ENCODE peak calls at places on chromosomes 4 and X, in eight cellular contexts. One of them, this sample, is unnamed. For H3K9me3, the result is how much of the 10 kb centered on the place peaks cover.

GRCh38 chr4:145071560-145071959 is 26.4 kb downstream of the ANAPC10 start:
- DNase-seq in SK-N-SH: no peak
- DNase-seq in OCI-LY7: no peak
- DNase-seq in CD8-positive, alpha-beta T cell: no peak
- DNase-seq in fibroblast of lung: no peak
- DNase-seq in heart right ventricle: no peak
- DNase-seq in right lobe of liver: no peak
- DNase-seq in A549: no peak
- DNase-seq in this sample: no peak

GRCh38 chr4:6105311-6105911 is 87.2 kb upstream of the C4orf50 start:
- DNase-seq in SK-N-SH: no peak
- DNase-seq in OCI-LY7: no peak
- DNase-seq in CD8-positive, alpha-beta T cell: no peak
- DNase-seq in fibroblast of lung: no peak
- DNase-seq in heart right ventricle: no peak
- DNase-seq in right lobe of liver: no peak
- DNase-seq in A549: no peak
- DNase-seq in this sample: no peak

GRCh38 chrX:139560221-139560620 is 29.7 kb downstream of the F9 start:
- DNase-seq in SK-N-SH: no peak
- DNase-seq in OCI-LY7: no peak
- DNase-seq in CD8-positive, alpha-beta T cell: no peak
- DNase-seq in fibroblast of lung: no peak
- DNase-seq in heart right ventricle: no peak
- DNase-seq in right lobe of liver: no peak
- DNase-seq in A549: no peak
- DNase-seq in this sample: no peak

GRCh38 chr4:2800691-2801596 is 8.1 kb downstream of the SH3BP2 start:
- DNase-seq in SK-N-SH: peak
- DNase-seq in OCI-LY7: no peak
- DNase-seq in CD8-positive, alpha-beta T cell: no peak
- DNase-seq in fibroblast of lung: peak
- DNase-seq in heart right ventricle: peak
- DNase-seq in right lobe of liver: peak
- DNase-seq in A549: no peak
- DNase-seq in this sample: peak

GRCh38 chrX:13197961-13198761 is 121.7 kb downstream of the ATXN3L start:
- DNase-seq in SK-N-SH: peak
- DNase-seq in OCI-LY7: no peak
- DNase-seq in CD8-positive, alpha-beta T cell: no peak
- DNase-seq in fibroblast of lung: no peak
- DNase-seq in heart right ventricle: no peak
- DNase-seq in right lobe of liver: no peak
- DNase-seq in A549: no peak
- DNase-seq in this sample: no peak

GRCh38 chr4:150418757-150419410 is 163.1 kb upstream of the MAB21L2 start:
- DNase-seq in SK-N-SH: no peak
- DNase-seq in OCI-LY7: no peak
- DNase-seq in CD8-positive, alpha-beta T cell: no peak
- DNase-seq in fibroblast of lung: no peak
- DNase-seq in heart right ventricle: no peak
- DNase-seq in right lobe of liver: no peak
- DNase-seq in A549: no peak
- DNase-seq in this sample: no peak

GRCh38 chr4:183289688-183290087 is 30.4 kb downstream of the CLDN22 start:
- DNase-seq in SK-N-SH: peak
- DNase-seq in OCI-LY7: peak
- DNase-seq in CD8-positive, alpha-beta T cell: no peak
- DNase-seq in fibroblast of lung: no peak
- DNase-seq in heart right ventricle: no peak
- DNase-seq in right lobe of liver: no peak
- DNase-seq in A549: peak
- DNase-seq in this sample: no peak

GRCh38 chrX:130155564-130155963 is 10.1 kb downstream of the AIFM1 start:
- DNase-seq in SK-N-SH: no peak
- DNase-seq in OCI-LY7: no peak
- DNase-seq in CD8-positive, alpha-beta T cell: no peak
- DNase-seq in fibroblast of lung: no peak
- DNase-seq in heart right ventricle: no peak
- DNase-seq in right lobe of liver: no peak
- DNase-seq in A549: no peak
- DNase-seq in this sample: peak

GRCh38 chr4:38366451-38366850 is 297.5 kb upstream of the KLF3 start:
- DNase-seq in SK-N-SH: no peak
- DNase-seq in OCI-LY7: no peak
- DNase-seq in CD8-positive, alpha-beta T cell: no peak
- DNase-seq in fibroblast of lung: peak
- DNase-seq in heart right ventricle: peak
- DNase-seq in right lobe of liver: peak
- DNase-seq in A549: no peak
- DNase-seq in this sample: peak

GRCh38 chr4:86358176-86358701 is 1.6 kb downstream of the MAPK10 start:
- DNase-seq in SK-N-SH: no peak
- DNase-seq in OCI-LY7: no peak
- DNase-seq in CD8-positive, alpha-beta T cell: no peak
- DNase-seq in fibroblast of lung: peak
- DNase-seq in heart right ventricle: no peak
- DNase-seq in right lobe of liver: no peak
- DNase-seq in A549: no peak
- DNase-seq in this sample: peak

GRCh38 chrX:118116308-118117068 is at the start of gene KLHL13:
- DNase-seq in SK-N-SH: peak
- DNase-seq in OCI-LY7: no peak
- DNase-seq in CD8-positive, alpha-beta T cell: peak
- DNase-seq in fibroblast of lung: peak
- DNase-seq in heart right ventricle: peak
- DNase-seq in right lobe of liver: peak
- DNase-seq in A549: peak
- DNase-seq in this sample: peak

GRCh38 chr4:13611283-13611842 is 16.2 kb downstream of the BOD1L1 start:
- DNase-seq in SK-N-SH: no peak
- DNase-seq in OCI-LY7: peak
- DNase-seq in CD8-positive, alpha-beta T cell: no peak
- DNase-seq in fibroblast of lung: peak
- DNase-seq in heart right ventricle: no peak
- DNase-seq in right lobe of liver: no peak
- DNase-seq in A549: no peak
- DNase-seq in this sample: no peak

GRCh38 chrX:136447968-136448367 is 39.8 kb upstream of the BRS3 start:
- DNase-seq in SK-N-SH: no peak
- DNase-seq in OCI-LY7: no peak
- DNase-seq in CD8-positive, alpha-beta T cell: no peak
- DNase-seq in fibroblast of lung: no peak
- DNase-seq in heart right ventricle: no peak
- DNase-seq in right lobe of liver: no peak
- DNase-seq in A549: no peak
- DNase-seq in this sample: no peak

GRCh38 chr4:123555500-123556273 is 159.1 kb downstream of the SPRY1 start:
- DNase-seq in SK-N-SH: no peak
- DNase-seq in OCI-LY7: no peak
- DNase-seq in CD8-positive, alpha-beta T cell: no peak
- DNase-seq in fibroblast of lung: peak
- DNase-seq in heart right ventricle: peak
- DNase-seq in right lobe of liver: peak
- DNase-seq in A549: peak
- DNase-seq in this sample: peak

GRCh38 chr4:37802068-37802666 is 24.3 kb upstream of the PGM2 start:
- DNase-seq in SK-N-SH: peak
- DNase-seq in OCI-LY7: peak
- DNase-seq in CD8-positive, alpha-beta T cell: no peak
- DNase-seq in fibroblast of lung: peak
- DNase-seq in heart right ventricle: no peak
- DNase-seq in right lobe of liver: no peak
- DNase-seq in A549: peak
- DNase-seq in this sample: peak

GRCh38 chr4:84944952-84945351 is 21.5 kb downstream of the WDFY3 start:
- DNase-seq in SK-N-SH: no peak
- DNase-seq in OCI-LY7: no peak
- DNase-seq in CD8-positive, alpha-beta T cell: no peak
- DNase-seq in fibroblast of lung: no peak
- DNase-seq in heart right ventricle: no peak
- DNase-seq in right lobe of liver: no peak
- DNase-seq in A549: no peak
- DNase-seq in this sample: no peak

GRCh38 chrX:23782863-23783568 is at the start of gene SAT1:
- DNase-seq in SK-N-SH: peak
- DNase-seq in OCI-LY7: peak
- DNase-seq in CD8-positive, alpha-beta T cell: peak
- DNase-seq in fibroblast of lung: peak
- DNase-seq in heart right ventricle: peak
- DNase-seq in right lobe of liver: peak
- DNase-seq in A549: peak
- DNase-seq in this sample: peak

GRCh38 chr4:153987291-153987690 is 198.4 kb upstream of the SFRP2 start:
- DNase-seq in SK-N-SH: no peak
- DNase-seq in OCI-LY7: no peak
- DNase-seq in CD8-positive, alpha-beta T cell: no peak
- DNase-seq in fibroblast of lung: peak
- DNase-seq in heart right ventricle: no peak
- DNase-seq in right lobe of liver: no peak
- DNase-seq in A549: no peak
- DNase-seq in this sample: no peak

DNA sequence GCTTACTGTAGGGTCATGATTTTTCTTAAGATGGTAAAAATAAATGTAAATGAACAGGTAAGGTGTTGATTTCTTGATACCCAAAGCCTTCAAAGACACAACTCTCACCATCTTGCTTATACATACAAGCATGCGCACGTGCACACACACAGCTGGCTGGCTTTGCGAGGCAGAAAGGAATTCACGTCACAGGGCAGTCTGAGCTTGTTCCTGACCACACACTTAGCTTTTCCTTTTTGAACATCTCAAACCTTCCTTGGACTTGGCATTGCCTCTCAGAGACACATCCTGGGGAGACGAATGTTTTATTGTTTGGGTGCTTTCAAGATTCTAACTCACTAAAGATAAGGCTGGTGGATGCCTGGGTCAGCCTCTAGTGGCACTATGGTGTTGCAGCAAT is 175.0 kb downstream of the NHS start:
- DNase-seq in SK-N-SH: no peak
- DNase-seq in OCI-LY7: no peak
- DNase-seq in CD8-positive, alpha-beta T cell: no peak
- DNase-seq in fibroblast of lung: no peak
- DNase-seq in heart right ventricle: no peak
- DNase-seq in right lobe of liver: no peak
- DNase-seq in A549: no peak
- DNase-seq in this sample: no peak
- TF ChIP-seq CTCF in SK-N-SH: peak
- TF ChIP-seq CTCF in OCI-LY7: no peak
- TF ChIP-seq CTCF in CD8-positive, alpha-beta T cell: no peak
- TF ChIP-seq CTCF in fibroblast of lung: no peak
- TF ChIP-seq CTCF in heart right ventricle: no peak
- TF ChIP-seq CTCF in right lobe of liver: no peak
- TF ChIP-seq CTCF in A549: no peak
- TF ChIP-seq CTCF in this sample: no peak

GRCh38 chrX:53558646-53559045 is 124.5 kb upstream of the HSD17B10 start:
- DNase-seq in SK-N-SH: no peak
- DNase-seq in OCI-LY7: no peak
- DNase-seq in CD8-positive, alpha-beta T cell: no peak
- DNase-seq in fibroblast of lung: no peak
- DNase-seq in heart right ventricle: no peak
- DNase-seq in right lobe of liver: no peak
- DNase-seq in A549: no peak
- DNase-seq in this sample: no peak
- H3K9me3 ChIP-seq in SK-N-SH: under half
- H3K9me3 ChIP-seq in OCI-LY7: under half
- H3K9me3 ChIP-seq in CD8-positive, alpha-beta T cell: under half
- H3K9me3 ChIP-seq in fibroblast of lung: under half
- H3K9me3 ChIP-seq in heart right ventricle: under half
- H3K9me3 ChIP-seq in right lobe of liver: under half
- H3K9me3 ChIP-seq in A549: under half
- H3K9me3 ChIP-seq in this sample: under half

DNA sequence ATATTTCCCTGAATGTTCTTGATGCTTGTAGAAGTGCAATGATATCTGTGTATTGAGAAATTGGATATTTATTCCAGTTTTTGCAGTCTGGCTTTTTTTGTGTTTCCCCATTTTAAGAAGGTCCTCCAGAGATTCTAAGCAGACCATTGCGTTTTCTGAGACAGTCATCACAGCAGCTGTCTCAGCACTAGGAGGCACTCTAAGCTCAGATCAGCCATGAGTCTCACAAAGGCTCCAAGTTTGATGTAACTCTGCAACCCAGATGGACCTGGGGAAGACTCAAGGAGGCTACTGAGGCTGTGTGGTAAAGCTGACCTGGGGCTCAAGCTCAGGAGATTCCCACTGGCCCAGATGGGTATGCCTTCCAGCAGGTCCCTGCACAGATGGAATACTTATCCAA is 89.3 kb upstream of the CYLC1 start:
- DNase-seq in SK-N-SH: no peak
- DNase-seq in OCI-LY7: no peak
- DNase-seq in CD8-positive, alpha-beta T cell: no peak
- DNase-seq in fibroblast of lung: no peak
- DNase-seq in heart right ventricle: no peak
- DNase-seq in right lobe of liver: no peak
- DNase-seq in A549: no peak
- DNase-seq in this sample: no peak
- TF ChIP-seq CTCF in SK-N-SH: no peak
- TF ChIP-seq CTCF in OCI-LY7: no peak
- TF ChIP-seq CTCF in CD8-positive, alpha-beta T cell: no peak
- TF ChIP-seq CTCF in fibroblast of lung: no peak
- TF ChIP-seq CTCF in heart right ventricle: no peak
- TF ChIP-seq CTCF in right lobe of liver: no peak
- TF ChIP-seq CTCF in A549: no peak
- TF ChIP-seq CTCF in this sample: no peak

DNA sequence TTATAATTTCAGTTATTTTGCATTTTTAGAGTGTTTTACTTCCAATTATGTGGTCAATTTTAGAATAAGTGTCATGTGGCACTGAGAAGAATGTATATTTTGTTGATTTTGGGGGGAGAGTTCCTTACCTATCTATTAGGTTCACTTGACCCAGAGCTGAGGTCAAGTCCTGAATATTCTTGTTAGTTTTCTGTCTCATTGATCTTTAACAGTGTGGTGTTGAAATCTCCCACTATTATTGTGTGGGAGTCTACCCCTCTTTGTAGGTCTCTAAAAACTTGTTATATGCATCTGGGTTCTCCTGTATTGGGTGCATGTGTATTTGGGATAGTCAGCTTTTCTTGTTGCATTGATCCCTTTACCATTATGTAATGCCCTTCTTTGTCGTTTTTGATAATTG is 127.0 kb upstream of the ZDHHC15 start:
- DNase-seq in SK-N-SH: no peak
- DNase-seq in OCI-LY7: no peak
- DNase-seq in CD8-positive, alpha-beta T cell: no peak
- DNase-seq in fibroblast of lung: no peak
- DNase-seq in heart right ventricle: no peak
- DNase-seq in right lobe of liver: no peak
- DNase-seq in A549: no peak
- DNase-seq in this sample: no peak
- H3K9me3 ChIP-seq in SK-N-SH: under half
- H3K9me3 ChIP-seq in OCI-LY7: under half
- H3K9me3 ChIP-seq in CD8-positive, alpha-beta T cell: under half
- H3K9me3 ChIP-seq in fibroblast of lung: under half
- H3K9me3 ChIP-seq in heart right ventricle: under half
- H3K9me3 ChIP-seq in right lobe of liver: under half
- H3K9me3 ChIP-seq in A549: under half
- H3K9me3 ChIP-seq in this sample: under half

This sample was measured in cardiac muscle cell.